ENCODE peak calls at places on chromosome 21, in seven cellular contexts. Z is GM12864, P is AG04450, U is A549, I is lower leg skin, L is NB4, C is left lung. R is an unnamed sample.

GRCh38 chr21:31310750-31311149 is 33.3 kb downstream of the TIAM1 start:
- DNase-seq in Z (no peak), U (no peak), C (no peak), P (peak), I (peak), L (no peak), R (peak)

GRCh38 chr21:32494946-32495703 is 82.6 kb downstream of the EVA1C start:
- DNase-seq in I (no peak), P (no peak), C (no peak), U (no peak), Z (no peak), L (no peak), R (peak)

GRCh38 chr21:44592446-44593365 is at the start of gene KRTAP10-6:
- DNase-seq in P (no peak), L (no peak), U (no peak), I (no peak), Z (no peak), C (no peak), R (no peak)

GRCh38 chr21:18493420-18493819 is 89.8 kb upstream of the TMPRSS15 start:
- DNase-seq in C (no peak), Z (no peak), L (no peak), I (no peak), U (no peak), P (no peak), R (peak)

GRCh38 chr21:16563795-16564194 is 834.0 kb downstream of the USP25 start:
- DNase-seq in U (peak), I (no peak), Z (no peak), L (no peak), C (no peak), P (no peak), R (no peak)

GRCh38 chr21:41965045-41965444 is 11.2 kb upstream of the C2CD2 start:
- DNase-seq in L (no peak), I (no peak), U (no peak), Z (no peak), P (no peak), C (no peak), R (no peak)

GRCh38 chr21:34222031-34222335 is 141.8 kb upstream of the KCNE2 start:
- DNase-seq in P (no peak), U (no peak), C (no peak), I (no peak), L (no peak), Z (no peak), R (no peak)

GRCh38 chr21:42463861-42464515 is 32.0 kb downstream of the RSPH1 start:
- DNase-seq in L (peak), C (peak), Z (peak), I (no peak), U (no peak), P (peak), R (peak)

GRCh38 chr21:26982767-26983166 is 15.9 kb upstream of the ADAMTS5 start:
- DNase-seq in U (no peak), I (no peak), L (no peak), Z (no peak), P (no peak), C (peak), R (peak)

GRCh38 chr21:37532868-37533780 is 166.6 kb downstream of the DYRK1A start:
- DNase-seq in P (no peak), Z (peak), U (peak), L (peak), C (peak), I (no peak), R (peak)

GRCh38 chr21:44971672-44971995 is 31.8 kb downstream of the SLX9 start:
- DNase-seq in C (no peak), L (no peak), P (no peak), Z (no peak), I (no peak), U (no peak), R (no peak)

GRCh38 chr21:42346441-42346840 is 4.4 kb downstream of the TFF2 start:
- DNase-seq in I (no peak), P (no peak), C (no peak), U (no peak), Z (no peak), L (no peak), R (no peak)

GRCh38 chr21:28991861-28992525 is 684 bp downstream of the LTN1 start:
- DNase-seq in P (no peak), Z (no peak), I (no peak), U (no peak), L (peak), C (no peak), R (peak)

GRCh38 chr21:33537212-33537611 is 4.7 kb downstream of the GART start:
- DNase-seq in I (no peak), L (no peak), P (no peak), Z (no peak), U (no peak), C (no peak), R (no peak)

GRCh38 chr21:31222142-31222541 is 121.9 kb downstream of the TIAM1 start:
- DNase-seq in Z (no peak), L (no peak), P (no peak), I (no peak), C (no peak), U (no peak), R (peak)

GRCh38 chr21:16358021-16358420 is 628.2 kb downstream of the USP25 start:
- DNase-seq in C (no peak), P (no peak), U (no peak), L (no peak), I (no peak), Z (no peak), R (no peak)

GRCh38 chr21:28454978-28455600 is 537.6 kb downstream of the LTN1 start:
- DNase-seq in C (no peak), P (no peak), L (no peak), I (no peak), U (no peak), Z (no peak), R (no peak)

GRCh38 chr21:41692216-41692615 is 74.6 kb downstream of the RIPK4 start:
- DNase-seq in L (no peak), I (no peak), P (no peak), Z (no peak), U (no peak), C (no peak), R (no peak)

GRCh38 chr21:42209801-42210479 is 9.0 kb upstream of the ABCG1 start:
- DNase-seq in P (no peak), I (no peak), L (no peak), U (no peak), Z (no peak), C (no peak), R (peak)

GRCh38 chr21:44450999-44451398 is 4.3 kb upstream of the LRRC3 start:
- DNase-seq in U (no peak), P (no peak), L (no peak), I (no peak), Z (no peak), C (peak), R (no peak)

GRCh38 chr21:43751955-43752591 is 24.0 kb downstream of the CSTB start:
- DNase-seq in L (no peak), I (no peak), Z (no peak), P (no peak), C (no peak), U (no peak), R (no peak)

GRCh38 chr21:41600556-41600955 is 92.6 kb upstream of the TMPRSS2 start:
- DNase-seq in Z (no peak), I (no peak), P (no peak), L (no peak), U (no peak), C (peak), R (no peak)

GRCh38 chr21:29360799-29361765 is 62.4 kb downstream of the BACH1 start:
- DNase-seq in C (no peak), P (no peak), I (no peak), U (no peak), Z (no peak), L (peak), R (peak)

GRCh38 chr21:19029816-19030215 is 626.2 kb upstream of the TMPRSS15 start:
- DNase-seq in I (no peak), C (no peak), Z (no peak), U (no peak), P (no peak), L (no peak), R (no peak)

GRCh38 chr21:16587671-16588379 is 858.0 kb downstream of the USP25 start:
- DNase-seq in Z (no peak), I (peak), C (no peak), U (no peak), L (no peak), P (no peak), R (peak)

GRCh38 chr21:25836396-25836795 is 101.6 kb downstream of the GABPA start:
- DNase-seq in P (no peak), U (no peak), C (no peak), I (no peak), L (no peak), Z (no peak), R (peak)

GRCh38 chr21:41798326-41798725 is 31.5 kb upstream of the RIPK4 start:
- DNase-seq in U (no peak), Z (no peak), C (no peak), P (no peak), L (no peak), I (no peak), R (no peak)

GRCh38 chr21:28337319-28337718 is 655.4 kb downstream of the LTN1 start:
- DNase-seq in I (no peak), P (peak), L (peak), C (no peak), Z (no peak), U (no peak), R (peak)

GRCh38 chr21:42754270-42754933 is 101.0 kb downstream of the PDE9A start:
- DNase-seq in C (no peak), Z (no peak), L (no peak), U (no peak), I (no peak), P (no peak), R (no peak)

GRCh38 chr21:46184625-46185555 is 631 bp upstream of the SPATC1L start:
- DNase-seq in U (no peak), C (peak), L (peak), Z (peak), I (peak), P (no peak), R (peak)
- TF ChIP-seq CTCF in U (no peak), C (no peak), L (no peak), Z (no peak), I (no peak), P (no peak), R (no peak)

DNA sequence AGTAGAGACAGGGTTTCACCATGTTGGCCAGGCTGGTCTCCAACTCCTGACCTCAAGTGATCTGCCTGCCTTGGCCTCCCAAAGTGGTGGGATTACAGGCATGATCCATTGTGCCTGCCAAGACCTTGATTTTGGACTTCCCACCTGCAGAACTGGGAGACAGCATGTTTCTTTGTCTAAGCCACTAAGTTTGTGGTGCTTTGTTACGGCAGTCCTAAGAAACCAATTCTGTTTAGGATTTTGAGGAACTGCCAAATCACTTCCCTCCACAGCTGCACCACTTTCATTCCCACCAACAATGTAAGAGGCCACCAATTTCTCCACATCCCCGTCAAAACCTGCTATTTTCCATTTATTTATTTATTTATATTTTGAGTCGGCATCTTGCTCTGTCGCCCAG is 46.1 kb downstream of the CHAF1B start:
- DNase-seq in P (no peak), C (no peak), I (no peak), Z (no peak), U (no peak), L (no peak), R (no peak)
- H3K4me3 ChIP-seq in P (no peak), C (no peak), I (no peak), Z (no peak), U (peak), L (no peak), R (no peak)

GRCh38 chr21:39065912-39066311 is 117.3 kb downstream of the PSMG1 start:
- DNase-seq in P (no peak), I (no peak), U (no peak), C (no peak), L (no peak), Z (no peak), R (no peak)

GRCh38 chr21:39064325-39065012 is 118.8 kb downstream of the PSMG1 start:
- DNase-seq in C (no peak), L (no peak), I (no peak), U (no peak), P (no peak), Z (no peak), R (no peak)

GRCh38 chr21:39063517-39063916 is 119.7 kb downstream of the PSMG1 start:
- DNase-seq in U (no peak), Z (no peak), C (no peak), I (no peak), P (no peak), L (no peak), R (no peak)

GRCh38 chr21:39071623-39072214 is 111.5 kb downstream of the PSMG1 start:
- DNase-seq in U (no peak), P (peak), I (no peak), C (no peak), L (no peak), Z (no peak), R (no peak)

GRCh38 chr21:39066829-39067785 is 116.1 kb downstream of the PSMG1 start:
- DNase-seq in I (no peak), L (no peak), C (no peak), Z (no peak), U (no peak), P (no peak), R (no peak)
- TF ChIP-seq CTCF in I (no peak), L (no peak), C (no peak), Z (no peak), U (no peak), P (no peak), R (no peak)

GRCh38 chr21:45976666-45977335 is 4.8 kb upstream of the COL6A1 start:
- DNase-seq in P (no peak), L (no peak), C (no peak), U (no peak), Z (no peak), I (no peak), R (no peak)
- H3K4me3 ChIP-seq in P (no peak), L (no peak), C (no peak), U (no peak), Z (no peak), I (no peak), R (no peak)

R was measured in epithelial cell of esophagus.